ENCODE peak calls at places on chromosomes 1 and 21, in six cellular contexts. T, B, J, D, Q and F are unnamed samples.
A peak's percentile ranks its signal among the peaks of the same experiment; 100 is the strongest.

GRCh38 chr1:151680812-151681211 is 35.8 kb downstream of the CELF3 start:
- DNase-seq in T (no peak), B (no peak), J (no peak), D (no peak), Q (no peak), F (peak; percentile 37)

GRCh38 chr1:145884675-145885074 is 991 bp downstream of the ANKRD35 start:
- DNase-seq in T (no peak), B (no peak), J (no peak), D (no peak), Q (no peak), F (no peak)

GRCh38 chr1:214899908-214900470 is 182.5 kb upstream of the KCNK2 start:
- DNase-seq in T (no peak), B (no peak), J (no peak), D (no peak), Q (no peak), F (no peak)

GRCh38 chr1:78370356-78370755 is 120.4 kb upstream of the PTGFR start:
- DNase-seq in T (no peak), B (no peak), J (no peak), D (no peak), Q (no peak), F (no peak)

GRCh38 chr1:114803001-114803400 is 22.5 kb upstream of the SIKE1 start:
- DNase-seq in T (no peak), B (no peak), J (no peak), D (no peak), Q (no peak), F (no peak)

GRCh38 chr1:82861749-82862148 is 1061.0 kb downstream of the ADGRL2 start:
- DNase-seq in T (no peak), B (no peak), J (no peak), D (no peak), Q (no peak), F (no peak)

GRCh38 chr1:50108497-50109073 is at the start of gene ELAVL4:
- DNase-seq in T (no peak), B (no peak), J (peak; percentile 4), D (no peak), Q (no peak), F (no peak)

GRCh38 chr1:89581859-89582258 is 51.1 kb upstream of the LRRC8C start:
- DNase-seq in T (no peak), B (no peak), J (no peak), D (no peak), Q (no peak), F (no peak)

GRCh38 chr1:168774241-168774640 is 45.2 kb upstream of the DPT start:
- DNase-seq in T (peak; percentile 56), B (peak; percentile 33), J (peak; percentile 4), D (peak; percentile 80), Q (no peak), F (no peak)

GRCh38 chr1:223726380-223727001 is 14.2 kb downstream of the CAPN2 start:
- DNase-seq in T (peak; percentile 70), B (peak; percentile 74), J (peak; percentile 37), D (peak; percentile 79), Q (peak; percentile 49), F (no peak)

GRCh38 chr1:228101994-228102790 is 933 bp downstream of the C1orf35 start:
- DNase-seq in T (no peak), B (no peak), J (no peak), D (peak; percentile 71), Q (no peak), F (no peak)

GRCh38 chr1:212119863-212120262 is 84.3 kb downstream of the DTL start:
- DNase-seq in T (no peak), B (no peak), J (no peak), D (no peak), Q (no peak), F (no peak)

GRCh38 chr1:215113776-215114153 is 31.2 kb downstream of the KCNK2 start:
- DNase-seq in T (no peak), B (no peak), J (no peak), D (no peak), Q (no peak), F (no peak)

GRCh38 chr21:36533468-36533848 is 53.5 kb upstream of the CLDN14 start:
- DNase-seq in T (no peak), B (no peak), J (no peak), D (no peak), Q (no peak), F (no peak)

GRCh38 chr1:82387070-82387366 is 586.3 kb downstream of the ADGRL2 start:
- DNase-seq in T (no peak), B (no peak), J (no peak), D (no peak), Q (no peak), F (no peak)

GRCh38 chr1:15154480-15155036 is 1.0 kb downstream of the TMEM51 start:
- DNase-seq in T (peak; percentile 32), B (no peak), J (peak; percentile 74), D (peak; percentile 54), Q (peak; percentile 26), F (no peak)

GRCh38 chr21:37430184-37430821 is 63.7 kb downstream of the DYRK1A start:
- DNase-seq in T (no peak), B (no peak), J (no peak), D (no peak), Q (peak; percentile 44), F (peak; percentile 63)

GRCh38 chr1:55580845-55581332 is 365.7 kb upstream of the USP24 start:
- DNase-seq in T (no peak), B (peak; percentile 51), J (no peak), D (no peak), Q (peak; percentile 61), F (no peak)

GRCh38 chr1:218380125-218380977 is 35.2 kb downstream of the TGFB2 start:
- DNase-seq in T (no peak), B (no peak), J (peak; percentile 39), D (no peak), Q (peak; percentile 74), F (peak; percentile 78)

GRCh38 chr21:15688809-15689208 is 41.0 kb upstream of the USP25 start:
- DNase-seq in T (no peak), B (no peak), J (no peak), D (no peak), Q (no peak), F (no peak)

GRCh38 chr21:45750924-45751323 is 107.4 kb downstream of the PCBP3 start:
- DNase-seq in T (no peak), B (no peak), J (no peak), D (no peak), Q (no peak), F (no peak)

GRCh38 chr1:61293986-61294504 is 211.7 kb downstream of the NFIA start:
- DNase-seq in T (no peak), B (no peak), J (no peak), D (no peak), Q (no peak), F (no peak)

GRCh38 chr1:212488436-212489283 is 55.9 kb downstream of the NENF start:
- DNase-seq in T (no peak), B (peak; percentile 86), J (peak; percentile 58), D (peak; percentile 62), Q (peak; percentile 85), F (peak; percentile 98)

GRCh38 chr21:44522753-44523204 is 17.2 kb downstream of the KRTAP10-1 start:
- DNase-seq in T (no peak), B (no peak), J (no peak), D (no peak), Q (no peak), F (no peak)

GRCh38 chr1:101618900-101619299 is 377.8 kb downstream of the OLFM3 start:
- DNase-seq in T (no peak), B (no peak), J (no peak), D (no peak), Q (no peak), F (no peak)

GRCh38 chr21:16279658-16280581 is 550.1 kb downstream of the USP25 start:
- DNase-seq in T (no peak), B (peak; percentile 37), J (no peak), D (peak; percentile 52), Q (no peak), F (peak; percentile 89)

GRCh38 chr1:164561461-164561860 is 2.5 kb downstream of the PBX1 start:
- DNase-seq in T (no peak), B (no peak), J (no peak), D (no peak), Q (no peak), F (no peak)
- H3K4me3 ChIP-seq in T (peak overlapping the region; percentile 56), B (no peak overlapping the region), J (peak overlapping the region; percentile 40), D (peak overlapping the region; percentile 85), Q (peak overlapping the region; percentile 56), F (no peak overlapping the region)

GRCh38 chr1:5994713-5995621 is 2.7 kb upstream of the NPHP4 start:
- DNase-seq in T (peak; percentile 17), B (no peak), J (no peak), D (peak; percentile 50), Q (no peak), F (no peak)
- TF ChIP-seq CTCF in T (no peak), B (no peak), J (no peak), D (no peak), Q (no peak), F (no peak)

GRCh38 chr1:85575363-85575995 is 5.1 kb upstream of the CCN1 start:
- DNase-seq in T (no peak), B (no peak), J (no peak), D (no peak), Q (no peak), F (no peak)
- H3K4me3 ChIP-seq in T (no peak overlapping the region), B (no peak overlapping the region), J (no peak overlapping the region), D (no peak overlapping the region), Q (no peak overlapping the region), F (no peak overlapping the region)

GRCh38 chr1:53826367-53826766 is 11.7 kb downstream of the NDC1 start:
- DNase-seq in T (no peak), B (no peak), J (no peak), D (no peak), Q (no peak), F (no peak)
- TF ChIP-seq CTCF in T (no peak), B (no peak), J (no peak), D (no peak), Q (no peak), F (peak; percentile 24)

GRCh38 chr1:20484526-20485462 is 1.2 kb downstream of the CAMK2N1 start:
- DNase-seq in T (no peak), B (no peak), J (no peak), D (no peak), Q (no peak), F (no peak)

GRCh38 chr1:20481158-20481617 is 4.8 kb downstream of the CAMK2N1 start:
- DNase-seq in T (no peak), B (no peak), J (no peak), D (no peak), Q (no peak), F (no peak)

GRCh38 chr1:20483833-20484525 is 2.0 kb downstream of the CAMK2N1 start:
- DNase-seq in T (peak; percentile 25), B (no peak), J (no peak), D (peak; percentile 63), Q (no peak), F (no peak)

GRCh38 chr1:20481643-20482498 is 4.1 kb downstream of the CAMK2N1 start:
- DNase-seq in T (no peak), B (no peak), J (no peak), D (no peak), Q (no peak), F (no peak)

DNA sequence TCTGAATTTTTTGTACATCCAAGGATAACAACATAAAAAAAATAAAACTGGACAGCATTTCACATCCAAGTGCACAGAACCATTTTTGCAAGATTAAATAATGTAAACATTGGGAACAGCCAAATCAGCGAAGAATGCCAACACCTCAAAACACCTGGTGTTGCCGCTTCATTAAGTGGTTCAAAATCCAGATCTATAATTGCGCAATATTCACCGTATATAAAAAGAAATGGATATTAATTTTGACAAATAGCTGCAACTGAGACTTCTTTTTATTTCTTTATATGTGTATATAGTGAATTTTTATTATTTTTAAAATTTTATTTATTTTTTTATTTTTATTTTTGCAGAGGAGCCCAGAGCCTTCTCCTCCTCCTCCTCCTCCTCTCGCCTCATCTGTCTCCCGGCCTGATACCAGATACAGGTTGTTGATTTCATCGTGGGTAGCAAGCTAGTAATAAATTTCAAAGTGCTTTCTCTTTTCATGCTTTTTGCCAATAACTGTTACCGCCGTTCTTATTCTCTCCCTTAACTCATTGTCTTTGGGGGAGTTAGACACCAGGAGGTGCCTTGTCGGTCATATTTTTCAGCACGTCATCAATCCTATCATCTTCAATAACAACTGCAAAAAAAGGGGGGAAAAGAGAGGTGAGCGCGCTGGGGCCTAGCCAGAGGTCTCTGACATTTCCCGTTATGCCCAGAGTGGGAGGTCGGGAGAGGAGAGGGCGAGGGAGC is 2.7 kb downstream of the CAMK2N1 start:
- DNase-seq in T (no peak), B (no peak), J (no peak), D (no peak), Q (no peak), F (no peak)
- H3K4me3 ChIP-seq in T (peak overlapping the region; percentile 61), B (no peak overlapping the region), J (no peak overlapping the region), D (peak overlapping the region; percentile 68), Q (peak overlapping the region; percentile 71), F (peak overlapping the region; percentile 66)